ENCODE peak calls at places on chromosomes 12 and 14, in ten cellular contexts. O, I, W, C, N, R, Q, Z, P and D are unnamed samples.

GRCh38 chr12:25526778-25527177 is 26.3 kb downstream of the LMNTD1 start:
- DNase-seq in O (peak), I (peak), W (no peak), C (no peak), N (no peak), R (no peak), Q (no peak), Z (no peak), P (no peak), D (no peak)

GRCh38 chr14:72517736-72518135 is 376.2 kb downstream of the DPF3 start:
- DNase-seq in O (no peak), I (no peak), W (no peak), C (no peak), N (no peak), R (no peak), Q (no peak), Z (no peak), P (no peak), D (no peak)

GRCh38 chr12:96194572-96194889 is 356 bp downstream of the ELK3 start:
- DNase-seq in O (no peak), I (no peak), W (no peak), C (no peak), N (no peak), R (no peak), Q (no peak), Z (no peak), P (no peak), D (no peak)

GRCh38 chr14:76720382-76720813 is 40.9 kb upstream of the VASH1 start:
- DNase-seq in O (peak), I (no peak), W (peak), C (peak), N (peak), R (no peak), Q (no peak), Z (no peak), P (peak), D (no peak)

GRCh38 chr12:58803893-58804292 is 116.4 kb downstream of the LRIG3 start:
- DNase-seq in O (peak), I (peak), W (peak), C (peak), N (no peak), R (no peak), Q (peak), Z (no peak), P (no peak), D (peak)

GRCh38 chr12:57216931-57217871 is 607 bp downstream of the NXPH4 start:
- DNase-seq in O (no peak), I (no peak), W (no peak), C (no peak), N (peak), R (no peak), Q (no peak), Z (no peak), P (peak), D (no peak)

GRCh38 chr12:85504164-85504563 is 224.1 kb downstream of the ALX1 start:
- DNase-seq in O (no peak), I (no peak), W (no peak), C (no peak), N (no peak), R (no peak), Q (no peak), Z (no peak), P (no peak), D (no peak)

GRCh38 chr12:92539966-92540791 is 162.6 kb upstream of the PLEKHG7 start:
- DNase-seq in O (no peak), I (no peak), W (no peak), C (no peak), N (peak), R (no peak), Q (no peak), Z (no peak), P (peak), D (no peak)

GRCh38 chr12:68619541-68619940 is 8.8 kb downstream of the RAP1B start:
- DNase-seq in O (no peak), I (no peak), W (no peak), C (no peak), N (no peak), R (no peak), Q (no peak), Z (no peak), P (no peak), D (no peak)

GRCh38 chr14:100328495-100329163 is 5.5 kb downstream of the SLC25A47 start:
- DNase-seq in O (no peak), I (no peak), W (no peak), C (no peak), N (no peak), R (no peak), Q (no peak), Z (no peak), P (no peak), D (no peak)

GRCh38 chr14:22623047-22623446 is 21.1 kb downstream of the OR6J1 start:
- DNase-seq in O (no peak), I (no peak), W (no peak), C (no peak), N (no peak), R (no peak), Q (no peak), Z (no peak), P (no peak), D (no peak)

GRCh38 chr14:88312262-88312661 is 10.8 kb downstream of the KCNK10 start:
- DNase-seq in O (no peak), I (no peak), W (no peak), C (no peak), N (no peak), R (no peak), Q (no peak), Z (no peak), P (no peak), D (no peak)

GRCh38 chr12:7750350-7750749 is 3.2 kb upstream of the CLEC4C start:
- DNase-seq in O (no peak), I (no peak), W (no peak), C (no peak), N (peak), R (no peak), Q (no peak), Z (no peak), P (no peak), D (no peak)

GRCh38 chr12:88658009-88658408 is 77.7 kb upstream of the KITLG start:
- DNase-seq in O (no peak), I (peak), W (no peak), C (no peak), N (no peak), R (no peak), Q (no peak), Z (no peak), P (no peak), D (no peak)

GRCh38 chr14:54782803-54783659 is 119.6 kb downstream of the GCH1 start:
- DNase-seq in O (no peak), I (no peak), W (no peak), C (peak), N (no peak), R (no peak), Q (no peak), Z (no peak), P (peak), D (no peak)

GRCh38 chr14:105927094-105927475 is 400.7 kb downstream of the TMEM121 start:
- DNase-seq in O (no peak), I (no peak), W (no peak), C (no peak), N (no peak), R (no peak), Q (no peak), Z (no peak), P (no peak), D (no peak)

GRCh38 chr12:25976289-25976688 is 17.8 kb downstream of the RASSF8 start:
- DNase-seq in O (no peak), I (no peak), W (no peak), C (no peak), N (no peak), R (no peak), Q (no peak), Z (no peak), P (no peak), D (no peak)

GRCh38 chr14:57831981-57832380 is 33.9 kb downstream of the SLC35F4 start:
- DNase-seq in O (no peak), I (peak), W (no peak), C (no peak), N (no peak), R (no peak), Q (no peak), Z (peak), P (no peak), D (no peak)

GRCh38 chr14:66444271-66444987 is 41.7 kb upstream of the CCDC196 start:
- DNase-seq in O (peak), I (no peak), W (no peak), C (no peak), N (no peak), R (no peak), Q (no peak), Z (no peak), P (no peak), D (no peak)

GRCh38 chr12:9702239-9702638 is 30.7 kb downstream of the CLECL1 start:
- DNase-seq in O (no peak), I (no peak), W (no peak), C (no peak), N (no peak), R (peak), Q (no peak), Z (no peak), P (no peak), D (no peak)

GRCh38 chr12:74889073-74889472 is 320.6 kb downstream of the KCNC2 start:
- DNase-seq in O (no peak), I (no peak), W (no peak), C (no peak), N (no peak), R (no peak), Q (no peak), Z (no peak), P (no peak), D (no peak)

GRCh38 chr12:104715562-104716182 is 242.4 kb downstream of the SLC41A2 start:
- DNase-seq in O (no peak), I (no peak), W (no peak), C (no peak), N (no peak), R (no peak), Q (no peak), Z (no peak), P (no peak), D (no peak)

GRCh38 chr14:90996967-90997366 is 63.5 kb downstream of the RPS6KA5 start:
- DNase-seq in O (no peak), I (no peak), W (no peak), C (no peak), N (no peak), R (no peak), Q (no peak), Z (no peak), P (no peak), D (no peak)

GRCh38 chr12:16020034-16020433 is 108.9 kb downstream of the DERA start:
- DNase-seq in O (no peak), I (no peak), W (no peak), C (no peak), N (no peak), R (no peak), Q (no peak), Z (no peak), P (no peak), D (no peak)

GRCh38 chr12:57195655-57196371 is 20.8 kb upstream of the NXPH4 start:
- DNase-seq in O (no peak), I (no peak), W (no peak), C (no peak), N (no peak), R (no peak), Q (no peak), Z (no peak), P (no peak), D (no peak)

GRCh38 chr14:101781240-101782061 is 19.9 kb downstream of the PPP2R5C start:
- DNase-seq in O (no peak), I (peak), W (no peak), C (no peak), N (peak), R (no peak), Q (no peak), Z (no peak), P (peak), D (no peak)

GRCh38 chr14:41607966-41608663 is 1.4 kb downstream of the LRFN5 start:
- DNase-seq in O (no peak), I (no peak), W (no peak), C (peak), N (peak), R (no peak), Q (no peak), Z (no peak), P (peak), D (no peak)

GRCh38 chr12:95322335-95322734 is 104.7 kb downstream of the VEZT start:
- DNase-seq in O (peak), I (no peak), W (no peak), C (peak), N (no peak), R (no peak), Q (no peak), Z (no peak), P (no peak), D (no peak)

GRCh38 chr14:58467575-58467974 is 40.1 kb downstream of the KIAA0586 start:
- DNase-seq in O (no peak), I (no peak), W (no peak), C (no peak), N (no peak), R (no peak), Q (no peak), Z (no peak), P (no peak), D (no peak)

GRCh38 chr14:73789996-73790581 is 61.5 kb upstream of the PTGR2 start:
- DNase-seq in O (peak), I (peak), W (peak), C (peak), N (no peak), R (no peak), Q (peak), Z (no peak), P (no peak), D (no peak)

GRCh38 chr14:102196436-102197230 is 56.9 kb downstream of the WDR20 start:
- DNase-seq in O (no peak), I (no peak), W (no peak), C (no peak), N (no peak), R (no peak), Q (no peak), Z (no peak), P (no peak), D (no peak)

GRCh38 chr14:88333036-88333435 is 10.0 kb upstream of the KCNK10 start:
- DNase-seq in O (no peak), I (no peak), W (no peak), C (no peak), N (no peak), R (no peak), Q (no peak), Z (no peak), P (no peak), D (no peak)

GRCh38 chr12:132200800-132201199 is 56.5 kb downstream of the NOC4L start:
- DNase-seq in O (no peak), I (no peak), W (no peak), C (no peak), N (no peak), R (no peak), Q (no peak), Z (no peak), P (no peak), D (no peak)

GRCh38 chr12:67853204-67853603 is 136.0 kb upstream of the IFNG-AS1 start:
- DNase-seq in O (peak), I (no peak), W (no peak), C (peak), N (no peak), R (no peak), Q (no peak), Z (no peak), P (no peak), D (no peak)

GRCh38 chr12:92055877-92056276 is 89.8 kb downstream of the BTG1 start:
- DNase-seq in O (no peak), I (peak), W (no peak), C (no peak), N (no peak), R (peak), Q (no peak), Z (no peak), P (no peak), D (no peak)